ENCODE peak calls at places on chromosomes 13 and 19, in four cellular contexts. H is K562, E is HepG2, P is GM12878. D is an unnamed sample.
A peak's percentile ranks its signal among the peaks of the same experiment; 100 is the strongest.

GRCh38 chr19:10074153-10074552 is 12.0 kb upstream of the SHFL start:
- DNase-seq in H (peak; percentile 80), E (peak; percentile 60), P (no peak), D (peak; percentile 42)

GRCh38 chr19:15332311-15332996 is at the start of gene BRD4:
- DNase-seq in P (no peak), E (no peak), H (peak; percentile 88), D (peak; percentile 89)

GRCh38 chr19:53328967-53329366 is 4.6 kb upstream of the ZNF845 start:
- DNase-seq in E (no peak), P (no peak), H (peak; percentile 46), D (no peak)

GRCh38 chr19:30719189-30719990 is 347.2 kb downstream of the ZNF536 start:
- DNase-seq in P (no peak), E (no peak), H (no peak), D (peak; percentile 54)

GRCh38 chr13:36098080-36098479 is 33.1 kb downstream of the DCLK1 start:
- DNase-seq in P (no peak), E (no peak), H (no peak), D (no peak)

GRCh38 chr13:25939961-25940687 is 111.7 kb downstream of the SHISA2 start:
- DNase-seq in H (no peak), E (no peak), P (no peak), D (no peak)

GRCh38 chr13:102686024-102686423 is 8.8 kb downstream of the METTL21C start:
- DNase-seq in P (no peak), H (no peak), E (no peak), D (no peak)

GRCh38 chr19:44685877-44686276 is 13.1 kb upstream of the CEACAM16 start:
- DNase-seq in H (no peak), P (no peak), E (no peak), D (no peak)

GRCh38 chr19:751501-752341 is 809 bp downstream of the MISP start:
- DNase-seq in P (no peak), H (peak; percentile 59), E (peak; percentile 53), D (no peak)

DNA sequence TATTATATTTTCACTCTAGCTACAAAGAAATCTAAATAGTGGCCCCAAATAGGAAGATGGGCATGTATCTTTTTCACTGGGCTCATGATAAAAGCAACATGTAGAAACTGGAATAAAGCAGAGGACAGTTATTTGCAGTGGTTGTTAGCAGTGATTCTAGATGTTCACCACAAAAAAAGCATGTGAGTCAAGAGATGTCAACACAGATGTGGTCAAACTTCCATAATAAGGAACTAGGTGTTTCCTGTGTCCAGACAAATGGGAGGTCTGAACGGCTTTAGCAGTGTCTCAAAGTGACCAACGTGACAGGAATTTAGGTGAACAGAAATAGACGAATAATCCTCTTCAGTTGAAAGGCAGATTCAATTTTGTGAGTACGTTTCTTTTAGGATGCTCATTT is 162.7 kb downstream of the TBC1D4 start:
- DNase-seq in P (no peak), H (no peak), E (peak; percentile 16), D (no peak)
- TF ChIP-seq BHLHE40 in P (no peak), H (no peak), E (no peak), D (no peak)

DNA sequence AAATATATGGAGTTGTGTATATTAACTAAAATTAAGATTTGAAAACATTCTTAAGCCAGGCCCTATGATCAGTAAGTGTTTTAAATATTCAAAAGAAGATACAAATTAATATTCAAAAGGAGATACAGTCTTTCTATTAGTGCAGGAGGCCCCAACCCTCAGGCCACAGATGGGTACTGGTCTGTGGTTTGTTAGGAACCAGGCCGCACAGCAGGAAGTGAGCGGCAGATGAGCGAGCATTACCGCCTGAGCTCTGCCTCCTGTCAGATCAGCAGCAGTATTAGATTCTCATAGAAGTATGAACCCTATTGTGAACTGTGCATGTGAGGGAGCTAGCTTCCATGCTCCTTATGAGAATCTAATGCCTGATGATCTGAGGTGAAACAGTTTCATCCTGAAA is 232.9 kb downstream of the FOXO1 start:
- DNase-seq in P (no peak), E (no peak), H (no peak), D (no peak)
- TF ChIP-seq TARDBP in P (no peak), E (no peak), H (no peak), D (no peak)

GRCh38 chr13:110338441-110339101 is 31.5 kb downstream of the COL4A2 start:
- DNase-seq in H (no peak), E (no peak), P (no peak), D (no peak)
- TF ChIP-seq FOXK2 in H (no peak), E (no peak), P (no peak), D (no peak)

GRCh38 chr19:21440321-21440720 is 43.4 kb downstream of the ZNF493 start:
- DNase-seq in H (no peak), E (no peak), P (no peak), D (no peak)

GRCh38 chr19:21434967-21435544 is 38.1 kb downstream of the ZNF493 start:
- DNase-seq in P (no peak), E (no peak), H (no peak), D (no peak)

GRCh38 chr19:21434516-21434915 is 37.6 kb downstream of the ZNF493 start:
- DNase-seq in H (no peak), P (no peak), E (no peak), D (no peak)

DNA sequence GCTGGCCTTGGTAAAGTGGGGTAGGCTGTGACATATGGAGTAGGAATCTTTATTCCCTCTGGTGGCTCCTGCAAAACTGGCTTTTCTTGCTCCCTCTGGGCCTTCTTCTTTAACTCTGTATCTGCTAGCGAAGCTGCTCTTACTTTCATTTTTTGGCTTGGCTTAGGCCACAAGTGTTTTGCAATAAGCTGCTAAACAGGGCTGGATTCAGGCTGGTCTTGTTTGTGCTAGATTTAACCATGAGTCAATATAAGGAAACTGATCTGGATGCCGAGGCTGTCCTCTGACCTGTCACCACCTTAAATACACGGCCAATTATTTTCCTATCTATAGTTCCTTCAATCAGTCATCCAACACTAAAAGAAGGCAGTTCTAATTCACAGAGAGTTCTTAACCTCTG is 42.4 kb downstream of the ZNF493 start:
- DNase-seq in H (no peak), P (no peak), E (peak; percentile 4), D (no peak)
- TF ChIP-seq BHLHE40 in H (no peak), P (no peak), E (no peak), D (no peak)

D was measured in HEK293T.